ENCODE peak calls at places on chromosomes 7 and 10, in eight cellular contexts. I is body of pancreas; P is CD8-positive, alpha-beta T cell; W is GM23248; D is iPS DF 6.9; N is CD4-positive, CD25-positive, alpha-beta regulatory T cell; U is RWPE2; X is cardiac muscle cell. K is an unnamed sample.

GRCh38 chr10:102395677-102396197 is at the start of gene NFKB2:
- DNase-seq in U (no peak), I (no peak), W (peak; percentile 70), N (no peak), P (no peak), D (no peak), X (no peak), K (no peak)

GRCh38 chr7:80537091-80537490 is 25.2 kb upstream of the GNAT3 start:
- DNase-seq in X (no peak), W (no peak), U (no peak), D (no peak), N (no peak), P (no peak), I (no peak), K (no peak)

GRCh38 chr7:98569606-98570337 is 47.3 kb upstream of the NPTX2 start:
- DNase-seq in X (no peak), P (no peak), I (peak; percentile 76), U (no peak), N (no peak), W (no peak), D (no peak), K (no peak)

GRCh38 chr7:75049817-75050216 is 23.8 kb downstream of the RCC1L start:
- DNase-seq in I (no peak), X (no peak), W (no peak), P (no peak), D (no peak), U (no peak), N (no peak), K (no peak)

GRCh38 chr7:102211590-102212550 is 74.8 kb upstream of the SH2B2 start:
- DNase-seq in X (no peak), N (no peak), I (no peak), W (no peak), U (no peak), D (no peak), P (no peak), K (no peak)

GRCh38 chr7:144834516-144835165 is 1.2 kb downstream of the TPK1 start:
- DNase-seq in X (peak; percentile 55), P (no peak), I (peak; percentile 53), D (no peak), W (peak; percentile 68), U (no peak), N (no peak), K (peak; percentile 57)

GRCh38 chr10:124588736-124589451 is 127.3 kb downstream of the LHPP start:
- DNase-seq in D (no peak), W (peak; percentile 9), U (no peak), N (no peak), I (peak; percentile 43), X (peak; percentile 45), P (no peak), K (no peak)

GRCh38 chr7:5237286-5237685 is 45.5 kb upstream of the SLC29A4 start:
- DNase-seq in X (peak; percentile 78), D (no peak), U (no peak), I (peak; percentile 80), N (no peak), W (peak; percentile 71), P (no peak), K (no peak)

GRCh38 chr7:121960678-121961461 is 87.9 kb downstream of the PTPRZ1 start:
- DNase-seq in U (peak; percentile 78), W (peak; percentile 95), X (peak; percentile 54), D (no peak), N (no peak), I (no peak), P (no peak), K (no peak)

GRCh38 chr10:84156768-84157167 is 16.8 kb upstream of the GPR15LG start:
- DNase-seq in I (no peak), D (no peak), W (peak; percentile 7), P (no peak), N (no peak), X (peak; percentile 13), U (no peak), K (no peak)

GRCh38 chr10:117619710-117620405 is 77.3 kb downstream of the EMX2 start:
- DNase-seq in D (no peak), P (no peak), N (no peak), U (no peak), X (no peak), W (peak; percentile 30), I (no peak), K (no peak)

GRCh38 chr7:29969706-29970105 is 19.9 kb downstream of the SCRN1 start:
- DNase-seq in P (no peak), U (no peak), I (no peak), W (no peak), N (no peak), D (no peak), X (no peak), K (no peak)

GRCh38 chr10:99983280-99983988 is 26.3 kb downstream of the DNMBP start:
- DNase-seq in X (peak; percentile 91), D (no peak), U (no peak), P (no peak), N (no peak), I (peak; percentile 27), W (peak; percentile 89), K (no peak)

GRCh38 chr7:121530251-121531174 is 134.4 kb upstream of the FAM3C start:
- DNase-seq in W (peak; percentile 95), X (peak; percentile 99), U (peak; percentile 60), N (peak; percentile 4), I (peak; percentile 12), P (peak; percentile 16), D (no peak), K (peak; percentile 12)

GRCh38 chr7:26860361-26860760 is 4.0 kb downstream of the SKAP2 start:
- DNase-seq in P (no peak), W (no peak), N (no peak), I (no peak), D (no peak), U (no peak), X (no peak), K (no peak)

GRCh38 chr7:17976952-17977351 is 36.7 kb upstream of the SNX13 start:
- DNase-seq in D (no peak), I (no peak), W (no peak), P (no peak), X (no peak), U (no peak), N (no peak), K (no peak)

DNA sequence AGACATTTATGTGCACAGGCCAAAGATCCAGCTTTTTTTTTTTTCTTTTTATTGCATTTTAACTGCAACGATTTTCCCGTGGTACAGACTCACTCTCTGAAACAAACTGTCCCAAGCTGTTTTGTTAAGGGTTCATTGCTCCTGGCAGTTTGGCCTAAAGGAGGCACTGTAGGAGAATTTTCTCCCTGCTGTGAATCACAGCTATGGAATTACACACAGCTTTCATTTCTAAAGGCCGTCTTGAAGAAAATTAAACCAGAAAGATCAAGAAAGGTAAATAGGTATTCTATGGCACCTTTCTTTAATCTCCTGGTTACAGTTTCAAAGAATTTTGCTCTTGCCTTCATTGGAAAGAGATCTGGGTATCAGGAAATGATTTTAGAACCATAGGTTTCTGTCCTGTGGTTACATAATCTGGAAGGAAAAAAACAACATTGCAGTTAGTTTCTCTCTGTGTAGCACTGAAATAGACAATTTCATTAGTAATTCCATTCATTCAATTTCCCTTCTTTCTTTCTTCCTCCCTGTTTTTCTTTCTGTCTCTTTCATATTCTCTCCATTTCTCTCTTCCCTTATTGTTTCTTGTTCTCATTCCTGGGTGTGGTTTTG is 51.2 kb downstream of the PDK4 start:
- DNase-seq in P (no peak), N (no peak), D (no peak), I (peak; percentile 75), U (no peak), W (peak; percentile 81), X (peak; percentile 82), K (no peak)
- H3K4me1 ChIP-seq in P (no peaks in the 10 kb centered on the region), N (no peaks in the 10 kb centered on the region), D (no peaks in the 10 kb centered on the region), I (peaks cover 52% of the 10 kb centered on the region), U (peaks cover 10% of the 10 kb centered on the region), W (peaks cover 12% of the 10 kb centered on the region), X (no peaks in the 10 kb centered on the region), K (no peaks in the 10 kb centered on the region)

GRCh38 chr7:3987426-3987927 is 686.4 kb downstream of the SDK1 start:
- DNase-seq in D (no peak), I (no peak), P (no peak), N (no peak), U (no peak), W (no peak), X (no peak), K (no peak)
- H3K9me3 ChIP-seq in D (no peaks in the 10 kb centered on the region), I (no peaks in the 10 kb centered on the region), P (no peaks in the 10 kb centered on the region), N (no peaks in the 10 kb centered on the region), U (no peaks in the 10 kb centered on the region), W (no peaks in the 10 kb centered on the region), X (no peaks in the 10 kb centered on the region), K (no peaks in the 10 kb centered on the region)

DNA sequence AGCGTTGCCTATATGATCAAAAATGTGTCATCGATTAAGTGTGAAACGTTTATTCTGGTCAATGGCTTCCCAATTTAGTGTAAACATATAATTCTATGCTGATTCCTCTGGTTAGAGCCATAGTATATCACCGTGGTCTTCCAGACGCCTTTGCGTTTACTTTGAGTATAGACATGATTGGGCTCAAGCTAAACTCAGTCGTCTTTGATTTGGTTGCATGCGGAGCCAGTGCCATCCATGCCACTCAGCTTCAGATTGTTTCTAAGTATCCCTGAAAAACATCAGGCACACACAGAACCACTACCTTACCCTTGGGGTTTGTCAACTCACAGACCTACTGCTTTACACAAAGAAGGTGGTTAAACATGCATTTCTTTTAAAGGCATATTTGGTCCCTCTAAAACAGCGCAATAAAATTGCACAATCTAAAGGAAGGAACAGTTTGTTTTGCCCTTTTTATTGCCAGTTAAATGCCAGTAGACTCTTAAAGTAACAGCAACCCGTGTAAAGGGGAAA is 273.6 kb upstream of the KLF6 start:
- DNase-seq in N (no peak), P (no peak), I (no peak), X (no peak), D (no peak), W (no peak), U (no peak), K (no peak)
- H3K4me1 ChIP-seq in N (peaks cover 9% of the 10 kb centered on the region), P (peaks cover 11% of the 10 kb centered on the region), I (peaks cover 6% of the 10 kb centered on the region), X (no peaks in the 10 kb centered on the region), D (no peaks in the 10 kb centered on the region), W (peaks cover 16% of the 10 kb centered on the region), U (peaks cover 8% of the 10 kb centered on the region), K (peaks cover 31% of the 10 kb centered on the region)

GRCh38 chr10:130215918-130216205 is 79.7 kb downstream of the GLRX3 start:
- DNase-seq in I (no peak), X (no peak), D (no peak), N (no peak), W (no peak), U (peak; percentile 9), P (no peak), K (no peak)

GRCh38 chr10:130215076-130215917 is 79.1 kb downstream of the GLRX3 start:
- DNase-seq in P (no peak), N (no peak), I (no peak), X (no peak), W (no peak), D (no peak), U (peak; percentile 24), K (no peak)

GRCh38 chr10:130218936-130219335 is 82.7 kb downstream of the GLRX3 start:
- DNase-seq in N (no peak), I (no peak), X (no peak), W (no peak), D (no peak), P (no peak), U (peak; percentile 51), K (no peak)

GRCh38 chr10:130220251-130221185 is 84.3 kb downstream of the GLRX3 start:
- DNase-seq in N (no peak), P (no peak), U (peak; percentile 27), X (no peak), D (no peak), I (no peak), W (no peak), K (no peak)

DNA sequence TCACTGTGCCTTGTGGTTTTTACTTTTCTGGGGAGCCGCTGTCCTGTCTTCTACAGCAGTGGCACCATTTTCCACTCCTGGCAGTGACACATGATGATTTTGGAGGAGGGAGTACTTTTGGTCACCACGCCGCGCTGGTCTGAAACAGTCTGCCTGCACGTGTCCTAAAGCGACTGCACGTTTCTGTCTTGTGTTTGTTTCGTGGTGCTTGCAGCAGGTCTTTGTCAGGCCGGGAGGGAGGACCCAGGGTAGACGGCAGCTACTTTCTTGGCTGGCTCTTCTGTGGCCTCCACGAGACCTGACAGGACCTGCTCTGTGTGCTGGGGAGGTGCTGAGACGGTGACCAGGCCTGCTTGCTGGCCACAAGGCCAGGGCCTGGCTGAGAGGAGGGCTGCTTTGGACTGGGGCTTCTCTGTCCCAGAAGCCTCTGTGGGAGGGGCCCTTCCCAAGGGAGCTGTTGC is 82.0 kb downstream of the GLRX3 start:
- DNase-seq in N (no peak), P (no peak), X (no peak), U (peak; percentile 11), D (no peak), W (no peak), I (no peak), K (no peak)
- H3K9me3 ChIP-seq in N (no peaks in the 10 kb centered on the region), P (no peaks in the 10 kb centered on the region), X (no peaks in the 10 kb centered on the region), U (no peaks in the 10 kb centered on the region), D (peaks cover 29% of the 10 kb centered on the region), W (no peaks in the 10 kb centered on the region), I (no peaks in the 10 kb centered on the region), K (no peaks in the 10 kb centered on the region)